ENCODE peak calls at places on chromosome 5, in nine cellular contexts. I, U, Y, V, K, O, P, H and C are unnamed samples.

GRCh38 chr5:115389074-115389798 is 92.8 kb upstream of the CCDC112 start:
- DNase-seq in I (no peak), U (no peak), Y (peak), V (no peak), K (peak), O (peak), P (no peak), H (peak), C (no peak)

GRCh38 chr5:132275367-132276220 is 18.1 kb downstream of the PDLIM4 start:
- DNase-seq in I (no peak), U (no peak), Y (no peak), V (peak), K (no peak), O (no peak), P (no peak), H (no peak), C (no peak)

GRCh38 chr5:172735141-172735831 is 35.7 kb downstream of the DUSP1 start:
- DNase-seq in I (no peak), U (no peak), Y (no peak), V (no peak), K (no peak), O (no peak), P (no peak), H (no peak), C (no peak)

GRCh38 chr5:52945040-52945439 is 44.1 kb upstream of the ITGA2 start:
- DNase-seq in I (no peak), U (no peak), Y (no peak), V (no peak), K (no peak), O (no peak), P (no peak), H (no peak), C (no peak)

GRCh38 chr5:181263633-181264032 is 2.7 kb upstream of the TRIM52 start:
- DNase-seq in I (no peak), U (no peak), Y (no peak), V (no peak), K (no peak), O (no peak), P (no peak), H (no peak), C (no peak)

GRCh38 chr5:76521240-76521758 is 101.9 kb downstream of the F2RL2 start:
- DNase-seq in I (no peak), U (peak), Y (peak), V (no peak), K (no peak), O (peak), P (no peak), H (peak), C (no peak)

GRCh38 chr5:113325054-113325453 is 109.7 kb downstream of the TSSK1B start:
- DNase-seq in I (no peak), U (no peak), Y (peak), V (no peak), K (no peak), O (no peak), P (no peak), H (no peak), C (no peak)

GRCh38 chr5:152349683-152350526 is 55.2 kb downstream of the NMUR2 start:
- DNase-seq in I (peak), U (no peak), Y (peak), V (no peak), K (no peak), O (peak), P (no peak), H (peak), C (peak)

GRCh38 chr5:135199919-135200318 is 165.9 kb upstream of the PITX1 start:
- DNase-seq in I (no peak), U (no peak), Y (no peak), V (no peak), K (no peak), O (no peak), P (no peak), H (no peak), C (no peak)

GRCh38 chr5:135133698-135134515 is 99.9 kb upstream of the PITX1 start:
- DNase-seq in I (peak), U (no peak), Y (no peak), V (no peak), K (no peak), O (no peak), P (no peak), H (no peak), C (no peak)

GRCh38 chr5:134793111-134793510 is 34.5 kb downstream of the DDX46 start:
- DNase-seq in I (no peak), U (no peak), Y (no peak), V (no peak), K (no peak), O (no peak), P (no peak), H (no peak), C (no peak)

GRCh38 chr5:149264432-149265069 is 7.1 kb upstream of the AFAP1L1 start:
- DNase-seq in I (peak), U (peak), Y (no peak), V (no peak), K (no peak), O (no peak), P (no peak), H (no peak), C (peak)

GRCh38 chr5:173671121-173671949 is 54.9 kb upstream of the BOD1 start:
- DNase-seq in I (peak), U (no peak), Y (no peak), V (peak), K (no peak), O (no peak), P (no peak), H (peak), C (no peak)

GRCh38 chr5:134510970-134511795 is 14.3 kb upstream of the JADE2 start:
- DNase-seq in I (peak), U (no peak), Y (peak), V (no peak), K (no peak), O (peak), P (no peak), H (peak), C (no peak)

GRCh38 chr5:30099634-30100033 is 1093.9 kb upstream of the CDH6 start:
- DNase-seq in I (no peak), U (no peak), Y (no peak), V (no peak), K (no peak), O (peak), P (no peak), H (peak), C (no peak)

GRCh38 chr5:72280655-72281069 is 39.4 kb downstream of the MRPS27 start:
- DNase-seq in I (no peak), U (no peak), Y (peak), V (no peak), K (no peak), O (peak), P (no peak), H (peak), C (no peak)

GRCh38 chr5:109589983-109590382 is 99.7 kb upstream of the MAN2A1 start:
- DNase-seq in I (no peak), U (no peak), Y (no peak), V (no peak), K (no peak), O (no peak), P (no peak), H (peak), C (no peak)

GRCh38 chr5:172383231-172383802 is 71.0 kb downstream of the SH3PXD2B start:
- DNase-seq in I (peak), U (no peak), Y (peak), V (no peak), K (no peak), O (peak), P (no peak), H (peak), C (no peak)

GRCh38 chr5:68392608-68393007 is 177.1 kb downstream of the PIK3R1 start:
- DNase-seq in I (no peak), U (no peak), Y (no peak), V (no peak), K (no peak), O (no peak), P (no peak), H (no peak), C (no peak)

GRCh38 chr5:99061299-99061698 is 132.5 kb upstream of the CHD1 start:
- DNase-seq in I (no peak), U (no peak), Y (no peak), V (no peak), K (peak), O (no peak), P (no peak), H (peak), C (peak)

GRCh38 chr5:102498271-102499034 is at the start of gene SLCO6A1:
- DNase-seq in I (no peak), U (no peak), Y (no peak), V (no peak), K (no peak), O (no peak), P (no peak), H (no peak), C (no peak)

GRCh38 chr5:148760945-148761638 is 65.3 kb upstream of the ADRB2 start:
- DNase-seq in I (no peak), U (peak), Y (no peak), V (no peak), K (no peak), O (peak), P (no peak), H (no peak), C (no peak)

GRCh38 chr5:63398346-63398745 is 563.9 kb downstream of the HTR1A start:
- DNase-seq in I (no peak), U (no peak), Y (no peak), V (no peak), K (no peak), O (no peak), P (no peak), H (no peak), C (no peak)

GRCh38 chr5:63400079-63400478 is 562.2 kb downstream of the HTR1A start:
- DNase-seq in I (no peak), U (no peak), Y (no peak), V (no peak), K (no peak), O (no peak), P (no peak), H (no peak), C (no peak)

DNA sequence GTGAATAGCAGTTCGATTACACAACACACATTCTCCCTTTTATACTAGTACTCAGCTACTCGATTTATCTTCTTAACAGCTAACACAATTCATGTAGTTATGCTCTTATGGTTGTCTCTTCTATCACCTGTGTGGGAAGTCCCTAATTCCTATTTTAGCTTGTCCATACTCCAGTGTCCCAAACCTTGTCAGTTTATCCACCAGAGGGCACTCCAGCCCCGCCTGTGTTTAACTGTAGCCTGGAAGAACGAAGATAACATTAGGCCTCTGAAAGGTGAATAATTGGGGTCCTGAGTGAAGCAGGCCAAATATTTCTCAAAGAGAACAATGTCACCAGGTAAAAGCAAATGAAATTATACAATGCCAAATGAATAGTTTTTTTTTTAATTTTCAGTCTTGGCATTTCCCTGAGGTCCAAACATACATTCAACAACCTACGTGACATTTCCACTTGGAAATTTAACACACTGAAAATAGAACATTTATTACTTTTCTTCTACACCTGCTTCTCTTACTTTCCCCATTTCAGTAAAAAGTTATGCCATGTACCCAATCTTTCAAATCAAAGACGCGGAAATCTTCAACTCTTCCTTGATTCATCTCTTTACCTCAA is 560.7 kb downstream of the HTR1A start:
- DNase-seq in I (peak), U (no peak), Y (peak), V (no peak), K (peak), O (peak), P (no peak), H (peak), C (peak)
- TF ChIP-seq CTCF in I (peak), U (peak), Y (peak), V (peak), K (peak), O (peak), P (peak), H (peak), C (peak)

GRCh38 chr5:97242351-97242750 is 59.3 kb upstream of the RIOK2 start:
- DNase-seq in I (no peak), U (no peak), Y (no peak), V (no peak), K (no peak), O (no peak), P (no peak), H (no peak), C (no peak)
- TF ChIP-seq CTCF in I (no peak), U (no peak), Y (no peak), V (no peak), K (no peak), O (no peak), P (no peak), H (no peak), C (no peak)

GRCh38 chr5:153429734-153430133 is 60.7 kb upstream of the GRIA1 start:
- DNase-seq in I (no peak), U (peak), Y (no peak), V (no peak), K (no peak), O (no peak), P (no peak), H (no peak), C (no peak)

DNA sequence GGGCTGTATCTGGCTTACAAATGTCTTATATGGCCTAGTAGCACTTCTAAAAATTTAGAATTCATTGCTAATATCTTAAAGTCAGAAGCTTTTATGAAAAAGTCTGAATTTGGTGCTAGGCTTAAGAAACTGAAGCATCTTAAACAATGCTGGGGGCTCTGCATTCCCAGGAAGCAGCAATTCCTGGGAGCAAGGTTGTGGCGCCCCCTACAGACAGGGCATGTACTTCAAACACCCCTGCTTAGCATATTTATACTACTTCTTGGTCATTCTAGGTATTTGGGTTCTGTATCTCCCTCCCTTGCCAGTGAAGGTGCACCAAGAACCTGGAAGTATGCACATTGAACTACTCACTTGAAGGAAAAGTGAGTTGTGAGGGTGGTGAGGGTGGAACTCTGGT is 64.6 kb upstream of the GRIA1 start:
- DNase-seq in I (no peak), U (no peak), Y (no peak), V (no peak), K (no peak), O (no peak), P (no peak), H (no peak), C (no peak)
- TF ChIP-seq CTCF in I (peak), U (peak), Y (no peak), V (no peak), K (peak), O (no peak), P (no peak), H (no peak), C (peak)

GRCh38 chr5:75336625-75337336 is at the start of gene HMGCR:
- DNase-seq in I (peak), U (peak), Y (peak), V (peak), K (peak), O (peak), P (peak), H (peak), C (peak)

GRCh38 chr5:75335486-75335885 is 1.5 kb upstream of the HMGCR start:
- DNase-seq in I (peak), U (no peak), Y (no peak), V (no peak), K (no peak), O (no peak), P (no peak), H (no peak), C (no peak)

GRCh38 chr5:75330404-75330803 is 6.6 kb upstream of the HMGCR start:
- DNase-seq in I (no peak), U (no peak), Y (no peak), V (no peak), K (no peak), O (no peak), P (no peak), H (no peak), C (no peak)

GRCh38 chr5:75335952-75336624 is 932 bp upstream of the HMGCR start:
- DNase-seq in I (peak), U (no peak), Y (peak), V (no peak), K (peak), O (peak), P (peak), H (peak), C (no peak)

GRCh38 chr5:75331095-75332090 is 5.6 kb upstream of the HMGCR start:
- DNase-seq in I (peak), U (no peak), Y (no peak), V (no peak), K (no peak), O (no peak), P (no peak), H (no peak), C (no peak)
- TF ChIP-seq CTCF in I (no peak), U (peak), Y (no peak), V (no peak), K (no peak), O (no peak), P (no peak), H (peak), C (peak)

GRCh38 chr5:138824516-138824915 is 50.6 kb downstream of the LRRTM2 start:
- DNase-seq in I (no peak), U (no peak), Y (peak), V (no peak), K (no peak), O (no peak), P (no peak), H (no peak), C (no peak)

GRCh38 chr5:138829341-138829740 is 45.8 kb downstream of the LRRTM2 start:
- DNase-seq in I (no peak), U (no peak), Y (peak), V (no peak), K (no peak), O (no peak), P (no peak), H (no peak), C (no peak)

GRCh38 chr5:138820695-138821094 is 54.4 kb downstream of the LRRTM2 start:
- DNase-seq in I (no peak), U (no peak), Y (no peak), V (no peak), K (no peak), O (no peak), P (no peak), H (no peak), C (no peak)

DNA sequence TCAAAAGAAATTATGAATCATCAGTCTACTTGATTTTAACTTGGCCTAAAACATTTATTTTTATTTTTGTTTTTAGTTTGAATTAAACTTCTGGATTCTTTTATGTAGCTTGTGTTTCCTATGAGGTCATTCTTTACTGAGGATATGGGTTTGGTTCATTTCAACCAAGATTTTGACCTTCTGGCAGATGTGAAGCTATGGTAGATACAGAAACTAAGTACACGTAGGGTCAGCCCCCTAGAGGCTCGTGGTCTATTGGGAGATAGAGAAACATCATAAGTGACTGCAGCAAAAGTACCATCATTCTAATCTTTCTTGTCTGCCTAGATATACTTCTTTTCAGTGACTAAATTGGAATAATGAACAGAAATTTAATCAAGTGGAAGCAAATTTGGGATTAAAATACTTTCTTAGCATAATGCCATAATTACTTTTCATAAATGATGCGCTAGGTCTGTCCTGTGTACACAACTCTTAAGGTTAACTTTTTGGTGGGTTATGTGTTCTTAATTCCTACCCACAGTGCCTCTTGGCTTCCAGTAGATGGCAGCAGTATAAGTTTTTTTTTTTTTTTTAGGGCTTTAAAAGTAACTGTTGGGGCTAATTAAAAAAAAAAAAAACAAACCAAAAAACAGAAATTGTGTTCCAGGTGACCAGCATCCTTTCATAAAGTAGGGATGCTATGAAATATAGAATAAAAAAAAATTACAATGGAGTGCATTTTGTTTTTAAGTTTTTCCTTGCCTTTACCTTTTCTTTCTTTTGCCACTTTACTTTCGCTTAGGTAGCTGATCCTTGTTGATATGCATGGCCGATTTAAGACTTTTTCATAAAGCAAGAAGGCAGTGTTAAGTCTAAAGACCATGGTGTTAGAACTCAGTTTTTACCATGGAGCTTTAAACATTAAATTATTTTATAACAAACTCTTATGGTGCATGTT is 49.9 kb downstream of the LRRTM2 start:
- DNase-seq in I (peak), U (peak), Y (peak), V (no peak), K (no peak), O (peak), P (no peak), H (peak), C (no peak)
- TF ChIP-seq CTCF in I (no peak), U (peak), Y (peak), V (no peak), K (peak), O (peak), P (peak), H (peak), C (peak)

GRCh38 chr5:58411372-58411771 is 48.5 kb downstream of the PLK2 start:
- DNase-seq in I (no peak), U (no peak), Y (peak), V (no peak), K (no peak), O (no peak), P (no peak), H (no peak), C (no peak)

GRCh38 chr5:58410441-58410840 is 49.4 kb downstream of the PLK2 start:
- DNase-seq in I (no peak), U (no peak), Y (peak), V (no peak), K (peak), O (peak), P (peak), H (peak), C (no peak)

GRCh38 chr5:58412081-58412480 is 47.8 kb downstream of the PLK2 start:
- DNase-seq in I (no peak), U (no peak), Y (no peak), V (no peak), K (no peak), O (no peak), P (no peak), H (no peak), C (no peak)

GRCh38 chr5:58407042-58407709 is 52.7 kb downstream of the PLK2 start:
- DNase-seq in I (no peak), U (no peak), Y (peak), V (no peak), K (no peak), O (peak), P (peak), H (peak), C (no peak)

DNA sequence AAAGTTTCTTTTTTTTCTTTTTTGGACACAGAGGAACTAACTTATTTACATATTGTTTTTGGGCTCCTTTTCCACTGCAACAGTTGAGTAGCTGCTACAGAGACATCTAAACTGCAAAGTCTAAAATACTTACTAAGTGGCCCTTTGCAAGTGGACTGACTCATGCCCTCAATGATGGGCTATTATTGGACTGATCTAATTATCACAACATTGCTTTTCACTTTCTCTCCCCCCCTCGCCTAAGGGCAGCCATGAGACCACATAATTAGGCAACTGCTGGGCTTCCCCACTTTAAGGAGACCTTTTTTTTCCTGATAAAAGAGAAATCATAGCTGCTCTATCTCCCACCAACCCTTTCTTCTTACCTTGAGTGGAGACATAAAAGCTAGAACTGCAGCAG is 47.0 kb downstream of the PLK2 start:
- DNase-seq in I (no peak), U (no peak), Y (no peak), V (no peak), K (no peak), O (no peak), P (no peak), H (no peak), C (no peak)
- TF ChIP-seq CTCF in I (no peak), U (no peak), Y (no peak), V (no peak), K (no peak), O (no peak), P (no peak), H (no peak), C (no peak)

GRCh38 chr5:159536166-159536565 is 205.9 kb upstream of the IL12B start:
- DNase-seq in I (no peak), U (no peak), Y (no peak), V (no peak), K (no peak), O (no peak), P (no peak), H (no peak), C (no peak)
- TF ChIP-seq CTCF in I (no peak), U (no peak), Y (no peak), V (no peak), K (no peak), O (no peak), P (no peak), H (no peak), C (no peak)